ENCODE peak calls at places on chromosomes 3 and 15, in five cellular contexts. R, K, H, O and C are unnamed samples.

GRCh38 chr15:38912067-38912466 is 347.5 kb upstream of the RASGRP1 start:
- DNase-seq in K (no peak), H (no peak), O (no peak), R (no peak), C (no peak)

GRCh38 chr3:73314182-73314951 is 252.9 kb downstream of the EBLN2 start:
- DNase-seq in O (no peak), K (no peak), R (no peak), H (no peak), C (no peak)

GRCh38 chr3:21435871-21436270 is 315.1 kb downstream of the ZNF385D start:
- DNase-seq in K (no peak), R (no peak), H (no peak), O (peak; percentile 20), C (no peak)

GRCh38 chr3:46725663-46726314 is 8.1 kb upstream of the PRSS50 start:
- DNase-seq in K (no peak), H (no peak), R (no peak), O (no peak), C (no peak)

GRCh38 chr15:27353837-27354236 is 382.9 kb downstream of the GABRG3 start:
- DNase-seq in O (no peak), H (no peak), K (no peak), R (no peak), C (no peak)

GRCh38 chr3:99789322-99789721 is 28.3 kb upstream of the CMSS1 start:
- DNase-seq in O (peak; percentile 76), H (no peak), K (peak; percentile 22), R (no peak), C (peak; percentile 75)

GRCh38 chr15:94057305-94057704 is 174.1 kb upstream of the MCTP2 start:
- DNase-seq in R (no peak), H (no peak), K (no peak), O (no peak), C (no peak)

GRCh38 chr15:84987949-84988624 is 6.4 kb downstream of the PDE8A start:
- DNase-seq in R (no peak), O (no peak), K (no peak), H (no peak), C (no peak)

GRCh38 chr3:133487920-133488540 is 85.5 kb upstream of the CDV3 start:
- DNase-seq in K (no peak), R (no peak), H (peak; percentile 52), O (peak; percentile 66), C (no peak)

GRCh38 chr3:173396191-173397041 is 1.1 kb upstream of the NLGN1 start:
- DNase-seq in O (peak; percentile 25), H (no peak), K (peak; percentile 66), R (no peak), C (no peak)

GRCh38 chr3:45362768-45363167 is 25.6 kb upstream of the LARS2 start:
- DNase-seq in K (no peak), O (peak; percentile 15), R (no peak), H (no peak), C (no peak)

GRCh38 chr3:59808431-59808830 is 758.6 kb upstream of the CFAP20DC start:
- DNase-seq in H (no peak), K (no peak), R (no peak), O (no peak), C (no peak)

GRCh38 chr3:49238274-49239127 is 38.5 kb downstream of the C3orf62 start:
- DNase-seq in R (no peak), K (peak; percentile 14), H (no peak), O (no peak), C (peak; percentile 79)

GRCh38 chr15:28128036-28128435 is 28.9 kb upstream of the OCA2 start:
- DNase-seq in O (no peak), R (peak; percentile 76), H (no peak), K (no peak), C (no peak)

GRCh38 chr3:186021673-186022362 is 84.0 kb upstream of the TRA2B start:
- DNase-seq in R (no peak), H (no peak), K (no peak), O (peak; percentile 92), C (peak; percentile 45)

GRCh38 chr15:47431501-47431900 is 285.8 kb upstream of the SEMA6D start:
- DNase-seq in O (peak; percentile 55), H (no peak), K (no peak), R (no peak), C (peak; percentile 100)

GRCh38 chr3:150146891-150147761 is 176.4 kb upstream of the PFN2 start:
- DNase-seq in K (no peak), H (no peak), O (peak; percentile 99), R (no peak), C (peak; percentile 97)